ENCODE peak calls at places on chromosomes 11 and 22, in seven cellular contexts. W is posterior cingulate gyrus, F is Caki2, T is foreskin fibroblast, C is sciatic nerve, Q is anterior cingulate cortex, D is A549. S is an unnamed sample.

GRCh38 chr22:42757475-42757874 is 36.8 kb upstream of the A4GALT start:
- DNase-seq in Q (no peak), T (peak; percentile 50), D (no peak), C (no peak), W (no peak), F (peak; percentile 48), S (no peak)

GRCh38 chr22:47386812-47387510 is 624.5 kb downstream of the TBC1D22A start:
- DNase-seq in F (no peak), Q (no peak), T (no peak), D (no peak), C (no peak), W (no peak), S (no peak)

GRCh38 chr22:20803696-20804324 is 29.9 kb downstream of the SERPIND1 start:
- DNase-seq in C (no peak), F (peak; percentile 18), W (peak; percentile 58), Q (no peak), T (peak; percentile 75), D (peak; percentile 22), S (no peak)

GRCh38 chr22:48263791-48264351 is 1501.4 kb downstream of the TBC1D22A start:
- DNase-seq in Q (no peak), W (no peak), F (no peak), D (no peak), T (no peak), C (no peak), S (no peak)

GRCh38 chr11:47711225-47711624 is 3.9 kb downstream of the AGBL2 start:
- DNase-seq in F (no peak), T (no peak), W (no peak), C (no peak), D (no peak), Q (no peak), S (no peak)

GRCh38 chr22:28220626-28221363 is 301.7 kb upstream of the PITPNB start:
- DNase-seq in D (no peak), F (no peak), C (no peak), W (no peak), Q (no peak), T (no peak), S (no peak)

GRCh38 chr11:67416416-67417335 is 1.2 kb downstream of the CARNS1 start:
- DNase-seq in D (no peak), Q (no peak), F (peak; percentile 30), C (no peak), T (peak; percentile 51), W (no peak), S (no peak)

GRCh38 chr11:46615756-46616155 is 1.3 kb downstream of the HARBI1 start:
- DNase-seq in D (no peak), Q (no peak), W (no peak), F (no peak), C (no peak), T (peak; percentile 57), S (no peak)

GRCh38 chr11:107821199-107821926 is 37.2 kb downstream of the SLC35F2 start:
- DNase-seq in W (no peak), Q (no peak), D (no peak), F (no peak), T (peak; percentile 30), C (no peak), S (no peak)

GRCh38 chr11:59174664-59175033 is 2.7 kb downstream of the DTX4 start:
- DNase-seq in Q (no peak), T (peak; percentile 48), C (no peak), W (no peak), D (no peak), F (peak; percentile 22), S (no peak)

GRCh38 chr22:29475550-29475949 is 4.5 kb upstream of the NEFH start:
- DNase-seq in C (no peak), T (no peak), W (no peak), D (no peak), Q (no peak), F (no peak), S (no peak)

GRCh38 chr11:8017894-8018741 is 31.0 kb downstream of the EIF3F start:
- DNase-seq in F (no peak), D (no peak), T (peak; percentile 52), C (no peak), W (no peak), Q (no peak), S (no peak)

GRCh38 chr11:132472411-132473205 is 1059.7 kb downstream of the OPCML start:
- DNase-seq in W (peak; percentile 42), C (no peak), T (peak; percentile 9), F (no peak), D (no peak), Q (no peak), S (no peak)

GRCh38 chr11:2303627-2304155 is 1.9 kb downstream of the TSPAN32 start:
- DNase-seq in F (no peak), C (peak; percentile 56), Q (no peak), T (no peak), D (no peak), W (no peak), S (no peak)

GRCh38 chr11:44555031-44555800 is 10.2 kb upstream of the CD82 start:
- DNase-seq in T (no peak), W (no peak), Q (no peak), D (no peak), F (no peak), C (no peak), S (no peak)

GRCh38 chr11:12694182-12694531 is 19.9 kb downstream of the TEAD1 start:
- DNase-seq in F (no peak), W (no peak), T (no peak), C (no peak), D (no peak), Q (no peak), S (no peak)

S was measured in epithelial cell of proximal tubule.